ENCODE peak calls at places on chromosomes 4 and X, in five cellular contexts. I, G, P, V and X are unnamed samples.

GRCh38 chrX:12469296-12469695 is 321.9 kb upstream of the PRPS2 start:
- DNase-seq in I (no peak), G (no peak), P (no peak), V (no peak), X (no peak)

GRCh38 chr4:89294583-89295244 is 12.9 kb downstream of the GPRIN3 start:
- DNase-seq in I (no peak), G (no peak), P (no peak), V (no peak), X (no peak)

GRCh38 chr4:64617813-64618212 is 208.6 kb upstream of the TECRL start:
- DNase-seq in I (no peak), G (no peak), P (no peak), V (no peak), X (no peak)

GRCh38 chrX:37716502-37717068 is 31.0 kb downstream of the XK start:
- DNase-seq in I (no peak), G (no peak), P (no peak), V (no peak), X (no peak)

GRCh38 chr4:165325732-165326512 is 1.5 kb upstream of the MSMO1 start:
- DNase-seq in I (no peak), G (no peak), P (no peak), V (peak; percentile 93), X (no peak)

GRCh38 chr4:177442623-177443155 is 452 bp upstream of the AGA start:
- DNase-seq in I (no peak), G (no peak), P (no peak), V (no peak), X (peak; percentile 4)

GRCh38 chrX:118644378-118644777 is 83.0 kb upstream of the IL13RA1 start:
- DNase-seq in I (peak; percentile 23), G (no peak), P (no peak), V (peak; percentile 68), X (no peak)

GRCh38 chr4:167616471-167616870 is 382.2 kb upstream of the SPOCK3 start:
- DNase-seq in I (no peak), G (no peak), P (no peak), V (no peak), X (no peak)

GRCh38 chrX:26889574-26889973 is 573.6 kb downstream of the PPP4R3C start:
- DNase-seq in I (no peak), G (no peak), P (no peak), V (no peak), X (no peak)

GRCh38 chrX:115906276-115906675 is 264.3 kb upstream of the AGTR2 start:
- DNase-seq in I (no peak), G (no peak), P (no peak), V (no peak), X (no peak)

GRCh38 chr4:55355555-55355954 is 9.5 kb downstream of the SRD5A3 start:
- DNase-seq in I (no peak), G (no peak), P (no peak), V (no peak), X (no peak)

GRCh38 chrX:46576458-46576857 is 2.9 kb downstream of the CHST7 start:
- DNase-seq in I (no peak), G (no peak), P (no peak), V (no peak), X (no peak)

DNA sequence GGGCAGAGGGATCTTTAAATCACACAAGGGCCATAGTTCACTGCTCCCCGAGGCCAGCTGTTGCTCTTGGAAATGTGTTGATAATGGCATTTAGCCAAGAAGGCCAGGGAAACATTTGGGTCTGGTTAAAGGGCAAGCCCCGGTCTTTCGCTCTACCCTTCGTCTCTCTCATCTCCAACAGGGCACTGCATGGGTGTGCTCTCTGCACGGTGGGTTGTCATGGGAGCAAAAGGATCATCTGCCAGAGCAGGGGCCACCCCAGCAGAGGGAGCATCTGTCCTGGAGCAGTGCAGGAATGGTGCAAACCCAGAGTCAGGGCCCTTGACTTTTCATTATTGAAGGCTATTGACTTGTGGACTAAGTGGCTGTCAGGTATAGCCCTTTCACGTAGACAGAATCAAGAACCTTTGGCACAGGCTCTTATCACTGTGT is 22.7 kb upstream of the PGRMC2 start:
- DNase-seq in I (no peak), G (no peak), P (peak; percentile 47), V (no peak), X (no peak)
- TF ChIP-seq CTCF in I (peak; percentile 20), G (peak; percentile 32), P (peak; percentile 49), V (no peak), X (no peak)

GRCh38 chrX:148443216-148443615 is 57.2 kb upstream of the AFF2 start:
- DNase-seq in I (no peak), G (no peak), P (no peak), V (no peak), X (no peak)

DNA sequence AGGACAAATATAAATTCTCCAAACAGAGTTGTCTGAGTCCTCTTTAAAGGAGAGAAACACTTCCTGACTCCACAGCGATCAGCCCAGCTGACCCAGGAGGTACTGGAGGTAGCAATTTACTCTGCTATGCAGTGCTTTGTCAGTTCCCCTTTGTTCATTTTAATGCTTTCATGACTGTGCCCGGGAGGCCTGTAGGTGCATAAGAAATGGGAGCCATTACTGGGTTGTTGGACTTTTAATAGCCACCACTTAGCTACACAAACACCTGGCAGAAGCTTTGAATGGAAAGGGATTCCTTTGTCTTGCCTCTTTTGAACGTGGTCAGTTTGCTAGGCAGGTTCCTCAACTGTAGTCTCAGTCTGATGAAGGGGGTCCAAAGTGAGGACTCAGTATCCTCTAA is 59.0 kb upstream of the AFF2 start:
- DNase-seq in I (no peak), G (no peak), P (peak; percentile 15), V (no peak), X (no peak)
- TF ChIP-seq CTCF in I (no peak), G (no peak), P (no peak), V (no peak), X (no peak)

GRCh38 chrX:1676866-1677265 is 62.0 kb downstream of the ASMT start:
- DNase-seq in I (no peak), G (no peak), P (no peak), V (no peak), X (no peak)
- TF ChIP-seq CTCF in I (no peak), G (no peak), P (no peak), V (no peak), X (no peak)

GRCh38 chr4:187632260-187633010 is 363.1 kb upstream of the ZFP42 start:
- DNase-seq in I (no peak), G (no peak), P (peak; percentile 27), V (peak; percentile 6), X (no peak)
- TF ChIP-seq CTCF in I (no peak), G (no peak), P (no peak), V (no peak), X (no peak)

DNA sequence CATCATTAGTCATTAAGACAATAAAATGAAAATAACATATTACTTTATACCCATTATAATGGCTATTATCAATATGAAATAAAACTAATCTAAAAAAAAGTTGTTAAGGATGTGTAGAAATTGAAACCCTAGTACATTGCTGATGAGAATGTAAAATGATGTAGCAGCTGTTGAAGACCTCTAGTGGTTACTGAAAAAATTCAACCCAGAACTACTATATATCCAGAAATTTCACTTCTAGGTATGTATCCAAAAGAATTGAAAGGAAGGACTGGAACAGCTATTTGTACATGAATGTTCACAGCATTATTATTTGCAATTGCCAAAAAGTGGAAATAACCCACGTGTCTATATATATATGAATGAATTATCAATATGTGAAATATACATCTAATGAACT is 180.3 kb upstream of the KLHL4 start:
- DNase-seq in I (no peak), G (no peak), P (no peak), V (no peak), X (no peak)
- TF ChIP-seq CTCF in I (no peak), G (no peak), P (peak; percentile 12), V (no peak), X (no peak)

DNA sequence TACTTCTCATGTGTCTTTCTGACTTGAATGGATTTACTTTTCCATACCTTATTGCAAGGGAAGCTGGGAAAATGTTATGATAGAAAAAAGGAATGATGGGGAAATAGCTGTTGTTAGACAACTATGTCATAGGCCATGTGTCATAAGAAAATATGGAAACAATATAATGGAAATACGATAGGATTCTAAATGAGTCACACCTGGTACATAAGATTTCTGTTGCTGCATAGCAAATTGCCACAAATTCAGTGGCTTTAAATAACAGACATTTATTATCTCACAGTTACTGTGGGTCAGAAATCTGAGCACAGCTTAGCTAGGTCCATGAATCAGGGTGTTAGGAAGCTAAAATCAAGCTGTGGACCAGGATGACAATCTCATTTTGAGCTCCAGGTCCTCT is 44.6 kb upstream of the ANKRD50 start:
- DNase-seq in I (no peak), G (no peak), P (no peak), V (peak; percentile 67), X (no peak)
- TF ChIP-seq CTCF in I (no peak), G (no peak), P (no peak), V (no peak), X (no peak)

GRCh38 chr4:163681208-163681821 is 186.8 kb downstream of the TMA16 start:
- DNase-seq in I (no peak), G (no peak), P (peak; percentile 78), V (peak; percentile 28), X (peak; percentile 13)

GRCh38 chr4:163680390-163681098 is 186.1 kb downstream of the TMA16 start:
- DNase-seq in I (no peak), G (no peak), P (no peak), V (peak; percentile 19), X (no peak)

GRCh38 chr4:163673848-163674702 is 179.6 kb downstream of the TMA16 start:
- DNase-seq in I (no peak), G (no peak), P (no peak), V (no peak), X (no peak)

DNA sequence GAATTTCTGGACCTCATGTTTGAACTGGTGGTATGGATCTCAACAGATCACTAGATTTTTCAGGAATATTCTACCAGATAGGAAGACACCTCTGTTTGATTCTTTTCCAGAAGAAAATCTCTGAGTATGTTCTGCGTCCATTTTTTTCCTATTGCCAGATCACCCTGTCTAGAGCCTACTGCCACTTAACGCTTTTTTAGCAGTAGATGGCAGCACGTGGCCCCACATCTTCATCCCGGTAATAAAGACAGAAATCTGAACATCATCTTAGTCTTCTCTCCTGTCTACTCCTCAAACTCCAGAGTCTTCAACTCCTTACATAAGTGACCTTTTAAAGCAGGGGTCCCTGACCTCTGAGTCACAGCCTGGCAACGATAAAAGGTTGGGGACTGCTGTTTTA is 184.7 kb downstream of the TMA16 start:
- DNase-seq in I (no peak), G (no peak), P (peak; percentile 18), V (peak; percentile 48), X (no peak)
- TF ChIP-seq CTCF in I (peak; percentile 57), G (no peak), P (peak; percentile 31), V (peak; percentile 55), X (no peak)

GRCh38 chr4:169045862-169046584 is 36.0 kb upstream of the CBR4 start:
- DNase-seq in I (no peak), G (no peak), P (peak; percentile 63), V (no peak), X (no peak)
- TF ChIP-seq CTCF in I (peak; percentile 14), G (peak; percentile 19), P (peak; percentile 46), V (no peak), X (no peak)

GRCh38 chrX:49075347-49075746 is 1.5 kb upstream of the PRAF2 start:
- DNase-seq in I (no peak), G (no peak), P (no peak), V (no peak), X (no peak)
- TF ChIP-seq CTCF in I (no peak), G (no peak), P (no peak), V (no peak), X (no peak)